ENCODE peak calls at places on chromosome 19, in six cellular contexts. T, K, J, F, E and W are unnamed samples.

GRCh38 chr19:10439588-10439987 is 19.2 kb downstream of the PDE4A start:
- DNase-seq in F (no peak), K (no peak), J (no peak), T (no peak), E (no peak), W (no peak)

GRCh38 chr19:7182489-7182888 is 111.7 kb downstream of the INSR start:
- DNase-seq in E (no peak), J (no peak), K (no peak), F (no peak), T (no peak), W (no peak)

GRCh38 chr19:2618611-2619010 is 83.9 kb downstream of the GNG7 start:
- DNase-seq in F (peak), K (peak), J (no peak), T (peak), E (peak), W (peak)

GRCh38 chr19:38452430-38453366 is 19.2 kb downstream of the RYR1 start:
- DNase-seq in F (no peak), K (no peak), J (no peak), E (peak), T (no peak), W (no peak)

GRCh38 chr19:11578342-11579142 is 1.1 kb upstream of the ACP5 start:
- DNase-seq in T (peak), K (no peak), E (peak), J (peak), F (peak), W (peak)

GRCh38 chr19:23804676-23805075 is 46.0 kb upstream of the ZNF681 start:
- DNase-seq in F (no peak), T (no peak), E (no peak), J (no peak), K (no peak), W (no peak)

GRCh38 chr19:12880551-12881171 is 588 bp downstream of the DNASE2 start:
- DNase-seq in T (peak), K (no peak), J (no peak), F (no peak), E (peak), W (peak)

GRCh38 chr19:1826557-1827521 is 14.8 kb upstream of the ATP8B3 start:
- DNase-seq in F (no peak), K (no peak), J (peak), T (peak), E (no peak), W (no peak)

GRCh38 chr19:14459703-14460102 is 15.5 kb downstream of the PTGER1 start:
- DNase-seq in T (no peak), J (no peak), E (no peak), F (no peak), K (no peak), W (no peak)

GRCh38 chr19:31280266-31281006 is 68.8 kb downstream of the TSHZ3 start:
- DNase-seq in K (no peak), J (no peak), T (no peak), E (no peak), F (no peak), W (peak)

GRCh38 chr19:44758596-44758995 is 10.1 kb downstream of the BCL3 start:
- DNase-seq in T (no peak), E (no peak), K (no peak), F (no peak), J (no peak), W (no peak)

GRCh38 chr19:8576273-8576993 is 809 bp downstream of the MYO1F start:
- DNase-seq in E (peak), F (no peak), J (no peak), K (no peak), T (no peak), W (no peak)

GRCh38 chr19:19628499-19629134 is 597 bp upstream of the LPAR2 start:
- DNase-seq in K (no peak), F (peak), E (peak), J (no peak), T (peak), W (peak)

GRCh38 chr19:1093811-1094553 is 1.2 kb downstream of the POLR2E start:
- DNase-seq in K (no peak), T (no peak), J (no peak), E (no peak), F (no peak), W (peak)

GRCh38 chr19:54325194-54325621 is 12.2 kb upstream of the LILRA5 start:
- DNase-seq in F (peak), E (peak), K (peak), T (peak), J (no peak), W (peak)

GRCh38 chr19:12868540-12869112 is 12.6 kb downstream of the DNASE2 start:
- DNase-seq in E (no peak), J (no peak), K (peak), T (no peak), F (no peak), W (no peak)

GRCh38 chr19:45068041-45068440 is 8.2 kb downstream of the ZNF296 start:
- DNase-seq in T (peak), E (no peak), K (no peak), J (no peak), F (no peak), W (no peak)

GRCh38 chr19:19662866-19663291 is 597 bp downstream of the ATP13A1 start:
- DNase-seq in T (no peak), E (peak), K (no peak), F (no peak), J (no peak), W (no peak)

GRCh38 chr19:55958356-55958755 is 10.7 kb downstream of the NLRP8 start:
- DNase-seq in E (peak), J (no peak), K (no peak), T (no peak), F (no peak), W (no peak)

GRCh38 chr19:40689339-40690049 is 957 bp downstream of the NUMBL start:
- DNase-seq in T (peak), J (no peak), K (no peak), F (no peak), E (peak), W (no peak)

GRCh38 chr19:34404109-34404909 is at the start of gene PDCD2L:
- DNase-seq in J (peak), K (peak), F (peak), E (peak), T (peak), W (peak)

GRCh38 chr19:44111910-44112463 is 1.2 kb upstream of the ZNF225 start:
- DNase-seq in E (peak), J (no peak), T (no peak), F (no peak), K (peak), W (no peak)

GRCh38 chr19:40807147-40808020 is 8.4 kb downstream of the EGLN2 start:
- DNase-seq in J (no peak), K (no peak), E (no peak), F (no peak), T (no peak), W (peak)

GRCh38 chr19:38812841-38813320 is at the start of gene LGALS4:
- DNase-seq in F (no peak), T (peak), J (no peak), K (no peak), E (no peak), W (no peak)

GRCh38 chr19:53192771-53193533 is at the start of gene ZNF665:
- DNase-seq in F (peak), J (peak), K (peak), E (peak), T (peak), W (peak)

GRCh38 chr19:39823693-39824092 is 10.3 kb downstream of the DYRK1B start:
- DNase-seq in K (no peak), E (no peak), T (no peak), J (no peak), F (no peak), W (no peak)

GRCh38 chr19:23565256-23565655 is 121.8 kb downstream of the ZNF675 start:
- DNase-seq in J (no peak), E (no peak), K (no peak), T (no peak), F (no peak), W (no peak)

GRCh38 chr19:37957176-37957575 is 50.2 kb downstream of the SIPA1L3 start:
- DNase-seq in K (no peak), J (no peak), E (no peak), T (no peak), F (no peak), W (no peak)

DNA sequence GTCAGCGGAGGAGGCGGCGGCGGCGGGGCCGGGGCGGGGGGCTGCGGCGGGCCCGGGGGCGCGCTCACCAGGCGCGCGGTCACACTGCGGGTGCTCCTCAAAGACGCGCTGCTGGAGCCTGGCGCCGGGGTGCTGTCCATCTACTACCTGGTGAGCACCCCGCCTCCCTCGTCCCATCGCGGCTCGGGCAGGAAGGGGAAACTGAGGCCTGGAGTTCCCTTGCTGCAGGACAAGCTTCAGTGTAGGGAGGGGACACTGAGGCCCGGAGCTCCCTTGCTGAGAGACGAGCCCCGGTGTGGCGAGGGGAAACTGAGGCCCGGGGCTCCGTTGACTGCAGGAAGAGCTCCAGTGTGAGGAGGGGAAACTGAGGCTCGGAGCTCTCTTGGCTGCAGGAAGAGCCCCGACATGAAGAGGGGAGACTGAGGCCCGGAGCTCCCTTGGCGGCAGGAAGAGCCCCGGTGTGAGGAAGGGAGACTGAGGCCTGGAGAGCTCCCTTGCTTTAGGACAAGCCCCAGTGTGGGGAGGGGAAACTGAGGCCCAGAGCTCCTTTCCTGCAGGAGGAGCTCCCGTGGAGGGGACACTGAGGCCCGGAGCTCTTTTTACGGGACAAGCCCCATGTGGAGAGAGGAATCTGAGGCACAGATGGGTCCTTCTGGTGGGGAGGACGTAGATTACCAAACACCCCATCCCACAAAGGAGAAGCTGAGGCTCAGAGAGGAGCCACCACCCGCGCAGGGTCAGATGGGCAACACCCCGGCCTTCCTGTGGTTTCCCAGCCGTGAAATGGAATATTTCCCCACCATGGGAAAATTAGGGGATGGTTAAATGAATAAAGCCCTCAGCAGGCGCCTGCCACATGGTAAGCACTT is 717 bp downstream of the MPND start:
- DNase-seq in E (peak), T (peak), F (no peak), J (no peak), K (no peak), W (no peak)
- TF ChIP-seq CTCF in E (no peak), T (no peak), F (no peak), J (no peak), K (no peak), W (no peak)

GRCh38 chr19:16836115-16836905 is 7.1 kb downstream of the SIN3B start:
- DNase-seq in J (peak), F (no peak), T (no peak), K (no peak), E (peak), W (no peak)
- TF ChIP-seq CTCF in J (peak), F (no peak), T (no peak), K (peak), E (peak), W (no peak)

GRCh38 chr19:29628661-29629385 is 22.7 kb downstream of the POP4 start:
- DNase-seq in E (no peak), J (no peak), T (no peak), K (no peak), F (no peak), W (peak)
- TF ChIP-seq CTCF in E (no peak), J (no peak), T (no peak), K (no peak), F (no peak), W (no peak)

GRCh38 chr19:33390120-33390907 is 16.8 kb downstream of the CEBPG start:
- DNase-seq in E (peak), F (no peak), T (peak), J (peak), K (no peak), W (peak)

GRCh38 chr19:33388231-33388816 is 14.8 kb downstream of the CEBPG start:
- DNase-seq in E (no peak), F (no peak), T (peak), J (no peak), K (no peak), W (peak)

GRCh38 chr19:33388817-33389573 is 15.5 kb downstream of the CEBPG start:
- DNase-seq in K (no peak), E (no peak), T (peak), J (peak), F (no peak), W (peak)

GRCh38 chr19:33390908-33391630 is 17.6 kb downstream of the CEBPG start:
- DNase-seq in E (no peak), T (peak), F (no peak), K (no peak), J (no peak), W (no peak)

GRCh38 chr19:33389574-33390119 is 16.1 kb downstream of the CEBPG start:
- DNase-seq in F (no peak), J (no peak), T (peak), K (no peak), E (no peak), W (peak)
- TF ChIP-seq CTCF in F (no peak), J (no peak), T (no peak), K (no peak), E (no peak), W (no peak)

GRCh38 chr19:21256722-21257121 is 72.5 kb downstream of the ZNF708 start:
- DNase-seq in E (peak), K (peak), J (no peak), T (no peak), F (no peak), W (no peak)
- TF ChIP-seq CTCF in E (peak), K (peak), J (no peak), T (no peak), F (no peak), W (peak)

GRCh38 chr19:47757617-47758432 is 12.5 kb downstream of the NOP53 start:
- DNase-seq in J (no peak), T (no peak), F (no peak), E (peak), K (no peak), W (no peak)
- TF ChIP-seq CTCF in J (no peak), T (no peak), F (no peak), E (no peak), K (no peak), W (no peak)

DNA sequence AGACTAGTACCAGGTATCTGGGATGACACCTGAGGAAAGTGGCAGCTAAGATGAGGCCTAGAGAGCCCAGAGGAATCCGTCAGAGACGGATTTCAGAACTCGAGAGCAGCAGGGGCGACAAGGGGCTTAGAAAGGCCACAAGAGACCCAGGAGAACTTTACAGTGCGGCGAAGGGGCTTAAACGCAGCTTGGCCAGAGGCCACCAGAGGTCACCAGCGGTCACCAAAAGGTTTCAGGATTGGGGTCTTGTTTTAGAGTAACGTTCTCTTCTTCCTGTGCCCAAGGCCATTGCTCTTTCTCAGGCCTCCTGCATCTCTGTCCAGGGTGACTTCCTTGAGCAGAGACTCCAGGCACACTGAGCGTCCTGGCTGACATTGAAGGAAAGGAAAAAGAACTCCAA is 2.2 kb downstream of the ZSCAN22 start:
- DNase-seq in E (peak), T (no peak), K (no peak), J (no peak), F (no peak), W (no peak)
- TF ChIP-seq CTCF in E (peak), T (no peak), K (no peak), J (no peak), F (no peak), W (peak)

GRCh38 chr19:51127032-51127431 is 2.3 kb downstream of the SIGLEC9 start:
- DNase-seq in K (no peak), E (peak), F (no peak), T (peak), J (no peak), W (peak)
- TF ChIP-seq CTCF in K (no peak), E (no peak), F (no peak), T (no peak), J (no peak), W (no peak)